ENCODE peak calls at places on chromosomes 3 and 15, in seven cellular contexts. D, M, W, Y, S, F and N are unnamed samples.

GRCh38 chr3:126850370-126851085 is 132.4 kb upstream of the PLXNA1 start:
- DNase-seq in D (peak; percentile 54), M (no peak), W (no peak), Y (no peak), S (no peak), F (no peak), N (no peak)

GRCh38 chr3:29475854-29476253 is 195.0 kb downstream of the RBMS3 start:
- DNase-seq in D (no peak), M (no peak), W (no peak), Y (no peak), S (no peak), F (no peak), N (no peak)

GRCh38 chr3:58924581-58924980 is 125.2 kb downstream of the CFAP20DC start:
- DNase-seq in D (no peak), M (no peak), W (no peak), Y (no peak), S (no peak), F (no peak), N (no peak)

GRCh38 chr3:55485208-55485791 is 1.8 kb downstream of the WNT5A start:
- DNase-seq in D (peak; percentile 94), M (peak; percentile 11), W (peak; percentile 81), Y (peak; percentile 49), S (peak; percentile 65), F (peak; percentile 77), N (peak; percentile 57)

GRCh38 chr3:72907131-72907697 is 19.4 kb downstream of the GXYLT2 start:
- DNase-seq in D (peak; percentile 32), M (no peak), W (no peak), Y (no peak), S (no peak), F (no peak), N (no peak)

GRCh38 chr3:71104586-71104985 is 478.9 kb downstream of the FOXP1 start:
- DNase-seq in D (no peak), M (no peak), W (no peak), Y (no peak), S (no peak), F (no peak), N (no peak)

GRCh38 chr15:38647683-38648082 is 83.1 kb upstream of the RASGRP1 start:
- DNase-seq in D (peak; percentile 38), M (no peak), W (no peak), Y (no peak), S (no peak), F (no peak), N (no peak)

GRCh38 chr3:187966141-187966540 is 187.8 kb upstream of the LPP start:
- DNase-seq in D (no peak), M (no peak), W (no peak), Y (no peak), S (no peak), F (no peak), N (no peak)

GRCh38 chr3:165254812-165255211 is 58.6 kb upstream of the SLITRK3 start:
- DNase-seq in D (peak; percentile 51), M (no peak), W (no peak), Y (no peak), S (no peak), F (no peak), N (no peak)

GRCh38 chr3:127546970-127547733 is 43.4 kb downstream of the TPRA1 start:
- DNase-seq in D (no peak), M (no peak), W (no peak), Y (no peak), S (no peak), F (no peak), N (no peak)

GRCh38 chr3:193114431-193115340 is 126.3 kb upstream of the PLAAT1 start:
- DNase-seq in D (no peak), M (no peak), W (no peak), Y (no peak), S (no peak), F (no peak), N (no peak)

GRCh38 chr3:16508591-16508995 is 4.9 kb downstream of the RFTN1 start:
- DNase-seq in D (no peak), M (no peak), W (no peak), Y (no peak), S (no peak), F (no peak), N (no peak)

GRCh38 chr3:16508242-16508575 is 5.3 kb downstream of the RFTN1 start:
- DNase-seq in D (no peak), M (no peak), W (no peak), Y (no peak), S (no peak), F (no peak), N (no peak)

GRCh38 chr3:16507540-16508241 is 5.8 kb downstream of the RFTN1 start:
- DNase-seq in D (no peak), M (no peak), W (no peak), Y (no peak), S (no peak), F (no peak), N (no peak)

GRCh38 chr3:16506451-16506850 is 7.0 kb downstream of the RFTN1 start:
- DNase-seq in D (no peak), M (no peak), W (no peak), Y (no peak), S (no peak), F (no peak), N (no peak)

GRCh38 chr3:16506884-16507409 is 6.6 kb downstream of the RFTN1 start:
- DNase-seq in D (no peak), M (no peak), W (no peak), Y (no peak), S (no peak), F (no peak), N (no peak)
- H3K27ac ChIP-seq in D (no peak overlapping the region), M (no peak overlapping the region), W (no peak overlapping the region), Y (no peak overlapping the region), S (no peak overlapping the region), F (no peak overlapping the region), N (no peak overlapping the region)

DNA sequence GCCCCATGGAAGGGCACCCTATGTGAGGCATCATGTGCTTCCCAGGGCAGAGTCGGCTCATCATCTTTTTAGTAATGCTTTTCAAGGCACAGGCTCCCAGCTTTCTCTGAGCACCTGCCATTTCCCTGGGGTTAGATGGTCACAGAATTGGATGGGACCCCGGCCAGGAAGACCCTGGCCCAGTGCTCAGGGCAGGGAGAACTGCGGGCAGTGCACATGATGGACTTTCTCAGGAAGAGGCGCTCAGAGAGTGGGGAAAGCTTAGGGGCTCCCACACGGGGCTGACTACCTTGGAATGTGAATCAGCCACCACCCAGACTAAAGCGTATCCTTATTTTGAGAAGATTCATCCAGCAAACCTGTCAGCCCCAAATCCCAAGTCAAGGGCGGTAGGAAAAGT is 16.5 kb upstream of the SKOR1 start:
- DNase-seq in D (no peak), M (no peak), W (no peak), Y (no peak), S (no peak), F (no peak), N (no peak)
- H3K27ac ChIP-seq in D (no peak overlapping the region), M (no peak overlapping the region), W (no peak overlapping the region), Y (no peak overlapping the region), S (no peak overlapping the region), F (no peak overlapping the region), N (no peak overlapping the region)

GRCh38 chr3:189277711-189278110 is 105.9 kb downstream of the TPRG1 start:
- DNase-seq in D (no peak), M (no peak), W (no peak), Y (no peak), S (no peak), F (no peak), N (no peak)
- H3K27ac ChIP-seq in D (no peak overlapping the region), M (no peak overlapping the region), W (no peak overlapping the region), Y (no peak overlapping the region), S (no peak overlapping the region), F (no peak overlapping the region), N (no peak overlapping the region)

GRCh38 chr3:161914703-161915102 is 418.1 kb downstream of the OTOL1 start:
- DNase-seq in D (peak; percentile 62), M (no peak), W (peak; percentile 62), Y (peak; percentile 51), S (no peak), F (no peak), N (peak; percentile 31)

GRCh38 chr3:161915283-161915682 is 418.7 kb downstream of the OTOL1 start:
- DNase-seq in D (no peak), M (no peak), W (no peak), Y (no peak), S (no peak), F (no peak), N (no peak)

DNA sequence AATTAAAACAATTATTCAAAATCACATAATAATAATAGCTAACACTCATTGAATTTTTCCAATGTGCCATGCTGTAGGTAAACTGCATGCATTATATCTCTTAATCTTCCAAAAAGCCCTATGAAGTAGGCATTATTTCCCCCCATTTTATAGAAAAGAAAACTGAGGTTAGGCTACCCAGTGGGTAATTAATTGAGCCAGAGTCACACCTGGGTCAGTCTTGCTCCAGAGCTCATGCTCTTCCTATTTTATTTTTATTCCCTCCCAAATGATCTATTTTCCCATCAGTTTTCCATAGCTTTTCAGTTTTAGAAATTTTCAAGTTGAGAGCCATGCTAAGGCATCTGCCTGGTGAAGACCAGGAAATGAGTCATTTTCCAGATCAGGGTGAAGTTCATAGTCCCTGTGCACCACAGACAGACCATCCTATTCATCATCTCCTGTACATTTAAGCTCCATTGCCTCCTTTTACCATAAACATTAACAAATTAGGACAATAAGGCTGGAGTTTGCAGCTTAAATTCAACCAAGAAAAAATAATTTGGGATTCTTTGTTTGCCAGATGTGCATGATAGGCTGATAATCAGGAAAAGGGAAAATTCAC is 417.3 kb downstream of the OTOL1 start:
- DNase-seq in D (no peak), M (no peak), W (no peak), Y (no peak), S (no peak), F (no peak), N (no peak)
- H3K27ac ChIP-seq in D (no peak overlapping the region), M (no peak overlapping the region), W (no peak overlapping the region), Y (no peak overlapping the region), S (no peak overlapping the region), F (no peak overlapping the region), N (no peak overlapping the region)

GRCh38 chr3:116064646-116065045 is 380.6 kb downstream of the LSAMP start:
- DNase-seq in D (no peak), M (no peak), W (no peak), Y (no peak), S (no peak), F (no peak), N (no peak)

GRCh38 chr3:116056280-116056679 is 389.0 kb downstream of the LSAMP start:
- DNase-seq in D (no peak), M (no peak), W (no peak), Y (no peak), S (no peak), F (no peak), N (no peak)

GRCh38 chr3:116058844-116059243 is 386.4 kb downstream of the LSAMP start:
- DNase-seq in D (no peak), M (no peak), W (no peak), Y (no peak), S (no peak), F (no peak), N (no peak)

GRCh38 chr3:116057403-116058006 is 387.8 kb downstream of the LSAMP start:
- DNase-seq in D (no peak), M (no peak), W (no peak), Y (no peak), S (no peak), F (no peak), N (no peak)

GRCh38 chr3:116059421-116060096 is 385.7 kb downstream of the LSAMP start:
- DNase-seq in D (peak; percentile 78), M (no peak), W (no peak), Y (no peak), S (peak; percentile 12), F (no peak), N (no peak)
- H3K27ac ChIP-seq in D (peak overlapping the region; percentile 64), M (no peak overlapping the region), W (no peak overlapping the region), Y (no peak overlapping the region), S (no peak overlapping the region), F (no peak overlapping the region), N (no peak overlapping the region)

GRCh38 chr15:74779162-74779648 is 2.7 kb upstream of the CSK start:
- DNase-seq in D (no peak), M (no peak), W (no peak), Y (no peak), S (no peak), F (no peak), N (no peak)
- H3K27ac ChIP-seq in D (peak overlapping the region; percentile 55), M (no peak overlapping the region), W (no peak overlapping the region), Y (no peak overlapping the region), S (no peak overlapping the region), F (peak overlapping the region; percentile 87), N (no peak overlapping the region)